ENCODE peak calls at places on chromosomes 12 and 14, in six cellular contexts. U, I, W, G, L and E are unnamed samples.

GRCh38 chr14:90632868-90633267 is 183.4 kb downstream of the TTC7B start:
- DNase-seq in U (no peak), I (no peak), W (no peak), G (no peak), L (no peak), E (no peak)

GRCh38 chr12:89020121-89020480 is 332.2 kb downstream of the DUSP6 start:
- DNase-seq in U (no peak), I (no peak), W (no peak), G (no peak), L (no peak), E (no peak)

GRCh38 chr14:76131071-76131985 is 20.4 kb upstream of the GPATCH2L start:
- DNase-seq in U (no peak), I (no peak), W (no peak), G (no peak), L (no peak), E (no peak)

GRCh38 chr12:69329669-69330428 is 18.3 kb upstream of the LYZ start:
- DNase-seq in U (no peak), I (no peak), W (no peak), G (no peak), L (no peak), E (peak)

GRCh38 chr12:3141339-3142321 is 64.5 kb downstream of the TSPAN9 start:
- DNase-seq in U (no peak), I (no peak), W (no peak), G (no peak), L (no peak), E (no peak)

GRCh38 chr12:116459921-116460666 is 99.1 kb upstream of the MAP1LC3B2 start:
- DNase-seq in U (no peak), I (peak), W (no peak), G (no peak), L (no peak), E (no peak)

GRCh38 chr14:92861856-92862807 is 60.8 kb upstream of the CHGA start:
- DNase-seq in U (no peak), I (no peak), W (no peak), G (no peak), L (no peak), E (no peak)

GRCh38 chr12:9742665-9743064 is 9.8 kb upstream of the CLECL1 start:
- DNase-seq in U (no peak), I (no peak), W (no peak), G (no peak), L (no peak), E (no peak)

GRCh38 chr12:57771271-57771872 is 533 bp downstream of the METTL1 start:
- DNase-seq in U (peak), I (no peak), W (peak), G (peak), L (peak), E (peak)

GRCh38 chr12:31033146-31033545 is 40.5 kb upstream of the DDX11 start:
- DNase-seq in U (no peak), I (no peak), W (no peak), G (no peak), L (no peak), E (no peak)

GRCh38 chr14:104360522-104360921 is 219.0 kb upstream of the C14orf180 start:
- DNase-seq in U (no peak), I (no peak), W (no peak), G (no peak), L (no peak), E (no peak)

GRCh38 chr12:124517260-124518050 is 50.0 kb downstream of the NCOR2 start:
- DNase-seq in U (no peak), I (no peak), W (peak), G (peak), L (no peak), E (no peak)

GRCh38 chr12:83477706-83478105 is 791.0 kb downstream of the TMTC2 start:
- DNase-seq in U (no peak), I (no peak), W (no peak), G (no peak), L (no peak), E (no peak)

GRCh38 chr14:93619176-93619793 is 169.0 kb downstream of the PRIMA1 start:
- DNase-seq in U (no peak), I (peak), W (peak), G (peak), L (no peak), E (no peak)

GRCh38 chr14:52076334-52076733 is 7.5 kb upstream of the NID2 start:
- DNase-seq in U (no peak), I (no peak), W (peak), G (no peak), L (no peak), E (no peak)

GRCh38 chr14:92464716-92465115 is 48.9 kb upstream of the RIN3 start:
- DNase-seq in U (no peak), I (no peak), W (no peak), G (no peak), L (no peak), E (no peak)

GRCh38 chr14:75198291-75198933 is 22.0 kb upstream of the TMED10 start:
- DNase-seq in U (no peak), I (no peak), W (no peak), G (peak), L (no peak), E (no peak)

GRCh38 chr12:93245543-93245942 is 132.2 kb upstream of the NUDT4 start:
- DNase-seq in U (peak), I (no peak), W (no peak), G (no peak), L (no peak), E (peak)

GRCh38 chr14:67576216-67576615 is 23.9 kb downstream of the PIGH start:
- DNase-seq in U (no peak), I (no peak), W (no peak), G (no peak), L (no peak), E (no peak)

GRCh38 chr14:23513005-23513412 is 38.6 kb downstream of the ZFHX2 start:
- DNase-seq in U (no peak), I (no peak), W (no peak), G (peak), L (no peak), E (no peak)

GRCh38 chr14:65446159-65446558 is 33.6 kb downstream of the FUT8 start:
- DNase-seq in U (no peak), I (no peak), W (peak), G (no peak), L (no peak), E (no peak)

GRCh38 chr14:92986254-92987147 is 63.6 kb downstream of the CHGA start:
- DNase-seq in U (no peak), I (no peak), W (peak), G (peak), L (no peak), E (no peak)

GRCh38 chr14:21711360-21711961 is 37.8 kb upstream of the OR4E1 start:
- DNase-seq in U (no peak), I (peak), W (peak), G (peak), L (no peak), E (peak)

GRCh38 chr14:103597623-103598372 is 31.2 kb upstream of the KLC1 start:
- DNase-seq in U (no peak), I (peak), W (peak), G (peak), L (no peak), E (no peak)

GRCh38 chr12:53659011-53659551 is 16.8 kb downstream of the ATP5MC2 start:
- DNase-seq in U (no peak), I (peak), W (peak), G (peak), L (no peak), E (no peak)

GRCh38 chr12:94174576-94174975 is 26.2 kb downstream of the PLXNC1 start:
- DNase-seq in U (no peak), I (no peak), W (no peak), G (no peak), L (no peak), E (no peak)

GRCh38 chr14:67359319-67359774 is 257 bp downstream of the ATP6V1D start:
- DNase-seq in U (no peak), I (no peak), W (peak), G (no peak), L (no peak), E (no peak)

GRCh38 chr14:63436286-63437098 is 106.7 kb downstream of the PPP2R5E start:
- DNase-seq in U (no peak), I (no peak), W (no peak), G (no peak), L (no peak), E (no peak)